ENCODE peak calls at places on chromosomes 2 and 18, in four cellular contexts. One of them, this sample, is unnamed.

GRCh38 chr2:9699139-9699823 is 68.5 kb upstream of the YWHAQ start:
- DNase-seq in RWPE1: peak; percentile 64
- DNase-seq in ovary: no peak
- DNase-seq in cardiac fibroblast: peak; percentile 79
- DNase-seq in this sample: no peak

GRCh38 chr18:79396431-79397287 is 929 bp downstream of the NFATC1 start:
- DNase-seq in cardiac fibroblast: peak; percentile 52
- DNase-seq in RWPE1: peak; percentile 43
- DNase-seq in ovary: peak; percentile 77
- DNase-seq in this sample: peak; percentile 82

GRCh38 chr2:182929972-182930371 is 63.5 kb upstream of the FRZB start:
- DNase-seq in RWPE1: no peak
- DNase-seq in ovary: no peak
- DNase-seq in cardiac fibroblast: no peak
- DNase-seq in this sample: no peak

GRCh38 chr2:109185801-109186570 is 57.0 kb downstream of the SH3RF3 start:
- DNase-seq in RWPE1: no peak
- DNase-seq in cardiac fibroblast: peak; percentile 77
- DNase-seq in ovary: peak; percentile 77
- DNase-seq in this sample: peak; percentile 81

GRCh38 chr2:33806041-33806440 is 206.9 kb upstream of the FAM98A start:
- DNase-seq in RWPE1: no peak
- DNase-seq in ovary: no peak
- DNase-seq in cardiac fibroblast: no peak
- DNase-seq in this sample: no peak

GRCh38 chr18:24197412-24197811 is 58.5 kb downstream of the CABYR start:
- DNase-seq in ovary: no peak
- DNase-seq in RWPE1: no peak
- DNase-seq in cardiac fibroblast: no peak
- DNase-seq in this sample: no peak

GRCh38 chr18:76610933-76611749 is 116.1 kb upstream of the ZNF516 start:
- DNase-seq in RWPE1: no peak
- DNase-seq in cardiac fibroblast: peak; percentile 60
- DNase-seq in ovary: peak; percentile 44
- DNase-seq in this sample: no peak

GRCh38 chr2:59029058-59029457 is 787.9 kb upstream of the FANCL start:
- DNase-seq in RWPE1: no peak
- DNase-seq in ovary: no peak
- DNase-seq in cardiac fibroblast: no peak
- DNase-seq in this sample: peak; percentile 21

GRCh38 chr18:57666818-57667497 is 45.3 kb upstream of the NARS1 start:
- DNase-seq in RWPE1: peak; percentile 10
- DNase-seq in cardiac fibroblast: peak; percentile 83
- DNase-seq in ovary: no peak
- DNase-seq in this sample: no peak

GRCh38 chr2:111162718-111163331 is 42.1 kb downstream of the BCL2L11 start:
- DNase-seq in cardiac fibroblast: no peak
- DNase-seq in RWPE1: no peak
- DNase-seq in ovary: no peak
- DNase-seq in this sample: no peak

GRCh38 chr18:12420831-12421421 is 13.2 kb downstream of the PRELID3A start:
- DNase-seq in cardiac fibroblast: no peak
- DNase-seq in ovary: peak; percentile 64
- DNase-seq in RWPE1: no peak
- DNase-seq in this sample: no peak

GRCh38 chr18:48897531-48897930 is 53.2 kb downstream of the SMAD7 start:
- DNase-seq in ovary: no peak
- DNase-seq in RWPE1: no peak
- DNase-seq in cardiac fibroblast: no peak
- DNase-seq in this sample: no peak

GRCh38 chr2:75964646-75965045 is 253.9 kb upstream of the GCFC2 start:
- DNase-seq in RWPE1: no peak
- DNase-seq in cardiac fibroblast: no peak
- DNase-seq in ovary: no peak
- DNase-seq in this sample: no peak

DNA sequence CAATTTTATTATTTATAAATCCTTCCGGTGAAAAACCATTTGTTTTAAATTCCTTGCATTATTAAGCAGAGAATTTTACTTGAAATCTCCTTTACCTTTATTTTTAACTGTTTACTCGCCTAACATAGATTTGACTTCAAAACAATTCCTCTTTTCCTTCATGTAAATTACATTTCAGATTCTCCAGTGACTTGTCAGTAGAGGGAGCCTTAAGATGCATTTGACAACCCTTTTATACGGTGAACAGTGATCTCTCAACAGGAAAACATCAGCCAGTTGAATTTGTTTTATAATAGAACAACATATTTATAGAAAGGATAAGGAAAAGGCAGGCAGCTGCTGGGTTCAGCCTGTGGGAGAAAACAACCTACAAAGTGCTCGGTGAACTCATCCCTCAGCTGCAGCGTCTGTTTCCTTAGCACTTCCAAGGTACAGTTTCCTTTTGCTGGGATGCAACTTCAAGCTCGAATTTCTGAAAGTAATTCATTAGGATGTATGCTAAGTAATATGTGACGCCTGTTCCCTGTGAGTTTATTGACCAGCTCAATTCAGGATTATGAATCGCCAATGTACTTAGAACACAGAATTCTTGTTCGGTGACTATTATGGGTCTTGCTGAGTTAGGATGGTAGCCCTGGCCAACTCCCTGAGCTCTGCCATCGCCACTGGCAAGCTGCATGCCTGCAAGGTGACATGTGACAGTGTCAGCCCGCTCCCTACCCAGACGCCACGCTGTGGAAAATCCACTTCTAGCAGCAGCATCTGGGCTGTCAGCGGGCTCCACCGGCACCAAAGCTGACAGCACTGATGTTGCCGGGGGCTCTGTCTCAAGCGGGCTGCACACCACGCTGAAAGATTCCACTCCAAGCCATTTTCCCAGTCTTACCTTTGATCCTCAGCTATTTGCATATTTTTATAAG is 100.9 kb downstream of the MYT1L start:
- DNase-seq in RWPE1: no peak
- DNase-seq in ovary: no peak
- DNase-seq in cardiac fibroblast: no peak
- DNase-seq in this sample: no peak
- TF ChIP-seq CTCF in RWPE1: no peak
- TF ChIP-seq CTCF in ovary: no peak
- TF ChIP-seq CTCF in cardiac fibroblast: no peak
- TF ChIP-seq CTCF in this sample: peak; percentile 14

DNA sequence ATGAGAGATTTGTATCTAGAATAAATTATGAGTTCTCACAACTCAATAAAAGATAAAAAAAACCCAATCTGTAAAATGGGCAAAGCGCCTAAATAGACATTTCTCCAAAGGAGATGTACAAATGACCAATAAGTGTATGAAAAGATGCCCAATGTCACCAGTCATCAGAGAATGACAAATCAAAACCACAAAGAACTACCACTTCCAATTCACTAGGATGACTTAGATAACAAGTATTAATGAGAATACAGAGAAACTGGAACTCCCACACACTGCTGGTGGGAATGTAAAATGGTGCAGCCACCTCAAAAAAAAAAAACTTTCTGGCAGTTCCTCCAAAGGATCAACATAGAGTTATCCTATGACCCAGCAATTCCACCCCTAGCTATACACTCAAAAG is 17.4 kb upstream of the COL6A3 start:
- DNase-seq in cardiac fibroblast: peak; percentile 95
- DNase-seq in RWPE1: no peak
- DNase-seq in ovary: no peak
- DNase-seq in this sample: no peak
- TF ChIP-seq CTCF in cardiac fibroblast: no peak
- TF ChIP-seq CTCF in RWPE1: no peak
- TF ChIP-seq CTCF in ovary: no peak
- TF ChIP-seq CTCF in this sample: no peak

GRCh38 chr2:223989206-223989859 is 32.1 kb downstream of the MRPL44 start:
- DNase-seq in ovary: no peak
- DNase-seq in cardiac fibroblast: no peak
- DNase-seq in RWPE1: no peak
- DNase-seq in this sample: no peak
- TF ChIP-seq CTCF in ovary: no peak
- TF ChIP-seq CTCF in cardiac fibroblast: no peak
- TF ChIP-seq CTCF in RWPE1: no peak
- TF ChIP-seq CTCF in this sample: no peak

DNA sequence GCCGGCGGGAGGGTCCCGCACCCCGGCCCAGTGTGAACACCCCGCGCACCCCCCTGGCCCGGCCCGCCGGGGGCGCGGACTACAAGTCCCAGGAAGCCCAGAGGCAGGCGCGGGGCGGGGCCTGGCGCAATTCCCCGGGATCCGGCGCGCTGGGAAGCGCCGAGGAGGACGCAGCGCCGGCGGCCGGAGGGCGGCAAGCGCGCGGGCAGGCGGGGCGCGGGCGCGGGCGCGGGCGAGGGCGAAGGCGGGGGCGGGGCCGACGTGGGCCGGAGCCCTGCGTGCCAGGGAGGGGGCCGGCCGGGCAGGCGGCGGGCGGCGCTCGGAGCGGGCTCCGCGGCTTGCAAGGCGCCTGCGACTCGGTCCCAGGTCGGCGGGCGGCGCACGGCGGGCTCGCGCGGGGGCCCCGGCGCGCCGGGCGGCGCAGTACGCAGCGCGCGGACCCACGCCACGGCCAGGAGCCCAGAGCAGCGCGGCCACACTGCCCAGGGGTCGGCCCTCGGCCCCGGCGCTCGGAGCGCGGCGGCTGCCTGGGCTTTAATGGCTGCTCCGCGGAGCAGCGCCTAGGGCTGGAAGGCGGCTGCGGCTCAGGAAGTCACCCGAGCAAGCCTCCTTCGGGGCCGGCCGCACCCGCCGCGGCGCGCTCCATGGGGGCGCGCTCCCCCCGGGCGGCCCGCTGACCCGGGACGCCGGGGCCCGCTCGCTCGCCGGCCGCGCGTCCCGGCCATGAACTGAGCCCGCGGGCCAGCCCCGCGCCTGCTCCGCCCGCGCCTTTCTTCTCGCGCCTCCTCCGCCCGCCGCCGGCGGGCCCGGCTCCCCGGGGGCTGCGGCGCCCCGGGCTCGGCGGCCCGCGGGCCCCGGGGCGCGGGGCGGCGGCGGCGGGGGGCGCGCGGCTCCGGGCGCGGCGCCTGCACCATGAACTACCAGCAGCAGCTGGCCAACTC is at the start of gene AGAP1:
- DNase-seq in cardiac fibroblast: peak; percentile 85
- DNase-seq in ovary: peak; percentile 94
- DNase-seq in RWPE1: peak; percentile 85
- DNase-seq in this sample: peak; percentile 95
- TF ChIP-seq CTCF in cardiac fibroblast: no peak
- TF ChIP-seq CTCF in ovary: peak; percentile 22
- TF ChIP-seq CTCF in RWPE1: no peak
- TF ChIP-seq CTCF in this sample: no peak

GRCh38 chr2:196592912-196593881 is 46.3 kb upstream of the CCDC150 start:
- DNase-seq in cardiac fibroblast: peak; percentile 52
- DNase-seq in ovary: peak; percentile 36
- DNase-seq in RWPE1: peak; percentile 36
- DNase-seq in this sample: peak; percentile 18

GRCh38 chr2:196591004-196591403 is 48.5 kb upstream of the CCDC150 start:
- DNase-seq in RWPE1: no peak
- DNase-seq in ovary: no peak
- DNase-seq in cardiac fibroblast: no peak
- DNase-seq in this sample: no peak

GRCh38 chr2:196591621-196592022 is 47.9 kb upstream of the CCDC150 start:
- DNase-seq in RWPE1: no peak
- DNase-seq in cardiac fibroblast: no peak
- DNase-seq in ovary: no peak
- DNase-seq in this sample: no peak

GRCh38 chr2:196594158-196594557 is 45.4 kb upstream of the CCDC150 start:
- DNase-seq in ovary: no peak
- DNase-seq in RWPE1: no peak
- DNase-seq in cardiac fibroblast: no peak
- DNase-seq in this sample: no peak

GRCh38 chr2:196592331-196592911 is 47.1 kb upstream of the CCDC150 start:
- DNase-seq in ovary: no peak
- DNase-seq in cardiac fibroblast: peak; percentile 53
- DNase-seq in RWPE1: peak; percentile 19
- DNase-seq in this sample: no peak
- TF ChIP-seq CTCF in ovary: no peak
- TF ChIP-seq CTCF in cardiac fibroblast: peak; percentile 14
- TF ChIP-seq CTCF in RWPE1: peak; percentile 53
- TF ChIP-seq CTCF in this sample: no peak

This sample was measured in psoas muscle.